ENCODE peak calls at places on chromosomes 1 and 21, in five cellular contexts. G, P, M, W and Y are unnamed samples.
A peak's percentile ranks its signal among the peaks of the same experiment; 100 is the strongest.

GRCh38 chr1:9397984-9398526 is 105.4 kb downstream of the SPSB1 start:
- DNase-seq in G (no peak), P (no peak), M (no peak), W (no peak), Y (peak; percentile 53)

GRCh38 chr1:94396356-94396755 is 21.8 kb upstream of the ABCD3 start:
- DNase-seq in G (no peak), P (no peak), M (no peak), W (peak; percentile 78), Y (no peak)

GRCh38 chr1:198726455-198726854 is 87.6 kb downstream of the PTPRC start:
- DNase-seq in G (no peak), P (no peak), M (no peak), W (no peak), Y (peak; percentile 68)

GRCh38 chr21:43209575-43210453 is 41.0 kb downstream of the CRYAA start:
- DNase-seq in G (peak; percentile 82), P (no peak), M (peak; percentile 19), W (no peak), Y (peak; percentile 96)

GRCh38 chr21:45555557-45556301 is 13.5 kb upstream of the SLC19A1 start:
- DNase-seq in G (peak; percentile 88), P (peak; percentile 90), M (peak; percentile 66), W (peak; percentile 89), Y (peak; percentile 62)

GRCh38 chr1:118360817-118361216 is 175.8 kb upstream of the SPAG17 start:
- DNase-seq in G (no peak), P (no peak), M (no peak), W (no peak), Y (no peak)

GRCh38 chr1:54379481-54380284 is 26.5 kb downstream of the SSBP3 start:
- DNase-seq in G (no peak), P (peak; percentile 60), M (no peak), W (peak; percentile 40), Y (no peak)

GRCh38 chr1:199313444-199313843 is 674.6 kb downstream of the PTPRC start:
- DNase-seq in G (no peak), P (no peak), M (no peak), W (no peak), Y (no peak)

GRCh38 chr1:232335261-232335660 is 294.7 kb downstream of the SIPA1L2 start:
- DNase-seq in G (no peak), P (no peak), M (no peak), W (no peak), Y (no peak)

GRCh38 chr1:179016694-179017382 is 8.9 kb upstream of the FAM20B start:
- DNase-seq in G (peak; percentile 74), P (peak; percentile 75), M (peak; percentile 80), W (no peak), Y (peak; percentile 83)

GRCh38 chr1:212914789-212915188 is 35.6 kb upstream of the VASH2 start:
- DNase-seq in G (no peak), P (no peak), M (no peak), W (peak; percentile 65), Y (no peak)

GRCh38 chr1:101137144-101138126 is 99.4 kb upstream of the S1PR1 start:
- DNase-seq in G (no peak), P (no peak), M (no peak), W (peak; percentile 51), Y (peak; percentile 54)

GRCh38 chr1:205709640-205710039 is 29.3 kb upstream of the SLC45A3 start:
- DNase-seq in G (no peak), P (no peak), M (no peak), W (no peak), Y (no peak)

GRCh38 chr1:24743404-24744211 is 1.6 kb upstream of the CLIC4 start:
- DNase-seq in G (peak; percentile 73), P (no peak), M (no peak), W (peak; percentile 57), Y (peak; percentile 28)

GRCh38 chr1:205062319-205062718 is 19.3 kb downstream of the CNTN2 start:
- DNase-seq in G (no peak), P (no peak), M (no peak), W (no peak), Y (no peak)

GRCh38 chr1:8858112-8858668 is 20.3 kb downstream of the ENO1 start:
- DNase-seq in G (peak; percentile 60), P (peak; percentile 29), M (no peak), W (no peak), Y (peak; percentile 88)

GRCh38 chr1:160879056-160879455 is 5.9 kb downstream of the ITLN1 start:
- DNase-seq in G (no peak), P (no peak), M (no peak), W (no peak), Y (no peak)

GRCh38 chr1:67274623-67275325 is 32.9 kb upstream of the IL12RB2 start:
- DNase-seq in G (no peak), P (no peak), M (no peak), W (no peak), Y (no peak)

GRCh38 chr21:38142226-38142625 is 114.6 kb upstream of the KCNJ15 start:
- DNase-seq in G (no peak), P (no peak), M (no peak), W (no peak), Y (no peak)

GRCh38 chr1:67332653-67333529 is 25.2 kb downstream of the IL12RB2 start:
- DNase-seq in G (no peak), P (no peak), M (no peak), W (no peak), Y (no peak)

GRCh38 chr1:208988811-208989222 is 594.7 kb upstream of the CAMK1G start:
- DNase-seq in G (peak; percentile 43), P (peak; percentile 10), M (no peak), W (no peak), Y (peak; percentile 37)

GRCh38 chr1:56433056-56433577 is 146.2 kb downstream of the PLPP3 start:
- DNase-seq in G (no peak), P (no peak), M (no peak), W (no peak), Y (no peak)

GRCh38 chr1:180186831-180187230 is 32.2 kb downstream of the QSOX1 start:
- DNase-seq in G (no peak), P (no peak), M (no peak), W (no peak), Y (no peak)

GRCh38 chr1:11374079-11374747 is 101.2 kb downstream of the UBIAD1 start:
- DNase-seq in G (no peak), P (no peak), M (peak; percentile 78), W (no peak), Y (no peak)

GRCh38 chr1:2837316-2837715 is 35.8 kb upstream of the TTC34 start:
- DNase-seq in G (no peak), P (no peak), M (no peak), W (no peak), Y (no peak)

GRCh38 chr1:21681426-21681825 is 12.3 kb upstream of the RAP1GAP start:
- DNase-seq in G (no peak), P (no peak), M (no peak), W (no peak), Y (no peak)

GRCh38 chr1:160978510-160978927 is 23.9 kb upstream of the ITLN2 start:
- DNase-seq in G (no peak), P (peak; percentile 91), M (no peak), W (no peak), Y (peak; percentile 18)

GRCh38 chr1:201405484-201405831 is 6.3 kb upstream of the LAD1 start:
- DNase-seq in G (peak; percentile 88), P (peak; percentile 86), M (no peak), W (no peak), Y (no peak)

GRCh38 chr1:63772201-63772600 is 1.6 kb upstream of the ROR1 start:
- DNase-seq in G (no peak), P (no peak), M (no peak), W (no peak), Y (no peak)

GRCh38 chr1:218778731-218779130 is 394.9 kb upstream of the LYPLAL1 start:
- DNase-seq in G (no peak), P (no peak), M (no peak), W (no peak), Y (no peak)

GRCh38 chr1:109928591-109929111 is 18.0 kb downstream of the CSF1 start:
- DNase-seq in G (peak; percentile 37), P (peak; percentile 50), M (peak; percentile 62), W (no peak), Y (peak; percentile 35)
- H3K36me3 ChIP-seq in G (no peaks in the 10 kb centered on the region), P (no peaks in the 10 kb centered on the region), M (no peaks in the 10 kb centered on the region), W (no peaks in the 10 kb centered on the region), Y (peaks cover 14% of the 10 kb centered on the region)

GRCh38 chr21:28587748-28588147 is 404.9 kb downstream of the LTN1 start:
- DNase-seq in G (no peak), P (no peak), M (no peak), W (no peak), Y (no peak)
- H3K4me3 ChIP-seq in G (no peak overlapping the region), P (no peak overlapping the region), M (no peak overlapping the region), W (no peak overlapping the region), Y (no peak overlapping the region)

GRCh38 chr1:25903986-25904385 is 2.2 kb downstream of the STMN1 start:
- DNase-seq in G (no peak), P (no peak), M (no peak), W (no peak), Y (no peak)
- H3K36me3 ChIP-seq in G (no peaks in the 10 kb centered on the region), P (no peaks in the 10 kb centered on the region), M (no peaks in the 10 kb centered on the region), W (peaks cover 49% of the 10 kb centered on the region), Y (peaks cover 13% of the 10 kb centered on the region)

DNA sequence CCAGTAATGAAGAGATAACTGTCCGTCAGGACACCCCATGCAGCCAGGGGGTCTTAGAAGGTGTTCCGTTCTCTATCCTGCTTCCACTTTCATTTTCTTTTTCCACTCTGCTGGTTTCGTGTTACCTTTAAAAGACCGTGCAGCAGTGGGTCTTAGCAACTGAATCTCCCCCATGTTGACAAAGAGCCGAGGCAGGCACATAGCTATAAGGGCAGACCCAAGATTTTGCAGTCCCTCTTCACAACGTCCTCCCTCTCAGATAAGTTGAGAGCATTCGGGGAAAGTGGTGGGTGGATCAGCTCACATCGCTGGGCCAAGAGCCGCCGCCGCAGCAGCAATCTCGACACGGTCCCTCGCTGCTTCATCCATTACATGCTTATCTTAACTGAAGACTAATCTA is 355.5 kb downstream of the LMO4 start:
- DNase-seq in G (peak; percentile 32), P (no peak), M (no peak), W (peak; percentile 31), Y (no peak)
- H3K4me3 ChIP-seq in G (peak overlapping the region; percentile 40), P (no peak overlapping the region), M (peak overlapping the region; percentile 62), W (peak overlapping the region; percentile 42), Y (peak overlapping the region; percentile 52)

GRCh38 chr1:113095790-113096455 is 22.9 kb downstream of the LRIG2 start:
- DNase-seq in G (no peak), P (no peak), M (no peak), W (no peak), Y (no peak)
- H3K36me3 ChIP-seq in G (no peaks in the 10 kb centered on the region), P (peaks cover 16% of the 10 kb centered on the region), M (peaks cover 3% of the 10 kb centered on the region), W (peaks cover 86% of the 10 kb centered on the region), Y (peaks cover 53% of the 10 kb centered on the region)

GRCh38 chr1:166974647-166975345 is 544 bp downstream of the ILDR2 start:
- DNase-seq in G (no peak), P (no peak), M (no peak), W (no peak), Y (no peak)
- H3K4me3 ChIP-seq in G (peak overlapping the region; percentile 14), P (no peak overlapping the region), M (peak overlapping the region; percentile 87), W (peak overlapping the region; percentile 78), Y (peak overlapping the region; percentile 43)

DNA sequence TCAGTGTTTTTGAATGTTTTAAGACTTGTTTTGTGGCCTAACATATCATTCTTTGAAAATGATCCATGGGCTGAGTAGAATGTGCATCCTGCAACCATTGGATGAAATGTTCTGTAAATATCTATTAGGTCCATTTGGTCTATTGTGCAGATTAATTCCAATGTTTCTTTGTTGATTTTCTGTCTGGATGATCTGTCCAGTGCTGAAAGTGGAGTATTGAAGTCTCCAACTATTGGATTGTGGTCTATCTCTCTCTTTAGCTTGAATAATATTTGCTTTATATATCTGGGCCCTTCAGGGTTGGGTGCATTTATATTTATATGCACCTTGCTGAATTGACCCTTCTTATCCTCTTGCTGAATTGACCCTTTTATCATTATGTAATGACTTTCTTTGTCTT is 181.5 kb downstream of the DNAH14 start:
- DNase-seq in G (no peak), P (no peak), M (no peak), W (no peak), Y (no peak)
- H3K36me3 ChIP-seq in G (no peaks in the 10 kb centered on the region), P (no peaks in the 10 kb centered on the region), M (no peaks in the 10 kb centered on the region), W (no peaks in the 10 kb centered on the region), Y (no peaks in the 10 kb centered on the region)